ENCODE peak calls at places on chromosomes 5 and 9, in seven cellular contexts. One of them, this sample, is unnamed.

GRCh38 chr9:11457809-11458785 is 845.3 kb upstream of the PTPRD start:
- DNase-seq in HL-60: no peak
- DNase-seq in vagina: no peak
- DNase-seq in GM23338: peak; percentile 32
- DNase-seq in GM12892: no peak
- DNase-seq in transverse colon: no peak
- DNase-seq in spleen: no peak
- DNase-seq in this sample: no peak

GRCh38 chr5:134637106-134637721 is 4.6 kb upstream of the SAR1B start:
- DNase-seq in transverse colon: no peak
- DNase-seq in GM12892: no peak
- DNase-seq in HL-60: no peak
- DNase-seq in vagina: no peak
- DNase-seq in GM23338: no peak
- DNase-seq in spleen: peak; percentile 10
- DNase-seq in this sample: no peak

GRCh38 chr5:172743112-172743959 is 27.7 kb downstream of the DUSP1 start:
- DNase-seq in vagina: no peak
- DNase-seq in GM23338: no peak
- DNase-seq in HL-60: no peak
- DNase-seq in transverse colon: no peak
- DNase-seq in spleen: no peak
- DNase-seq in GM12892: no peak
- DNase-seq in this sample: no peak

GRCh38 chr5:80871541-80871961 is 88.6 kb upstream of the RASGRF2 start:
- DNase-seq in HL-60: no peak
- DNase-seq in GM23338: peak; percentile 11
- DNase-seq in transverse colon: no peak
- DNase-seq in GM12892: no peak
- DNase-seq in spleen: no peak
- DNase-seq in vagina: no peak
- DNase-seq in this sample: no peak

GRCh38 chr5:127909078-127909477 is 174.5 kb upstream of the SLC12A2 start:
- DNase-seq in GM23338: peak; percentile 78
- DNase-seq in transverse colon: no peak
- DNase-seq in spleen: no peak
- DNase-seq in HL-60: no peak
- DNase-seq in GM12892: no peak
- DNase-seq in vagina: no peak
- DNase-seq in this sample: no peak

GRCh38 chr9:75071530-75072122 is 16.3 kb downstream of the NMRK1 start:
- DNase-seq in vagina: no peak
- DNase-seq in transverse colon: peak; percentile 91
- DNase-seq in GM12892: no peak
- DNase-seq in HL-60: no peak
- DNase-seq in GM23338: no peak
- DNase-seq in spleen: no peak
- DNase-seq in this sample: no peak

GRCh38 chr5:127290019-127290945 is at the start of gene MEGF10:
- DNase-seq in spleen: no peak
- DNase-seq in GM23338: peak; percentile 89
- DNase-seq in GM12892: peak; percentile 28
- DNase-seq in transverse colon: peak; percentile 42
- DNase-seq in vagina: no peak
- DNase-seq in HL-60: no peak
- DNase-seq in this sample: no peak

GRCh38 chr5:119274767-119275130 is 81.1 kb upstream of the TNFAIP8 start:
- DNase-seq in HL-60: no peak
- DNase-seq in transverse colon: no peak
- DNase-seq in GM23338: no peak
- DNase-seq in vagina: no peak
- DNase-seq in GM12892: no peak
- DNase-seq in spleen: no peak
- DNase-seq in this sample: no peak

GRCh38 chr9:137012694-137013570 is 15.1 kb downstream of the ABCA2 start:
- DNase-seq in spleen: no peak
- DNase-seq in transverse colon: no peak
- DNase-seq in GM23338: peak; percentile 69
- DNase-seq in HL-60: no peak
- DNase-seq in vagina: no peak
- DNase-seq in GM12892: no peak
- DNase-seq in this sample: no peak

GRCh38 chr5:83817591-83817990 is 96.9 kb upstream of the HAPLN1 start:
- DNase-seq in GM12892: no peak
- DNase-seq in vagina: no peak
- DNase-seq in spleen: no peak
- DNase-seq in HL-60: no peak
- DNase-seq in GM23338: no peak
- DNase-seq in transverse colon: no peak
- DNase-seq in this sample: no peak

GRCh38 chr9:38318755-38319495 is 73.6 kb upstream of the ALDH1B1 start:
- DNase-seq in HL-60: no peak
- DNase-seq in transverse colon: peak; percentile 9
- DNase-seq in spleen: no peak
- DNase-seq in vagina: peak; percentile 77
- DNase-seq in GM23338: no peak
- DNase-seq in GM12892: no peak
- DNase-seq in this sample: no peak

GRCh38 chr5:21236896-21237830 is 1249.2 kb upstream of the CDH18 start:
- DNase-seq in vagina: no peak
- DNase-seq in GM12892: no peak
- DNase-seq in HL-60: no peak
- DNase-seq in GM23338: no peak
- DNase-seq in transverse colon: no peak
- DNase-seq in spleen: no peak
- DNase-seq in this sample: no peak

GRCh38 chr9:136442330-136442729 is 2.7 kb upstream of the INPP5E start:
- DNase-seq in spleen: no peak
- DNase-seq in HL-60: no peak
- DNase-seq in transverse colon: no peak
- DNase-seq in GM12892: no peak
- DNase-seq in GM23338: no peak
- DNase-seq in vagina: no peak
- DNase-seq in this sample: no peak

GRCh38 chr9:37943329-37944265 is 39.7 kb upstream of the SLC25A51 start:
- DNase-seq in spleen: no peak
- DNase-seq in GM23338: peak; percentile 36
- DNase-seq in GM12892: no peak
- DNase-seq in transverse colon: no peak
- DNase-seq in HL-60: no peak
- DNase-seq in vagina: no peak
- DNase-seq in this sample: no peak

GRCh38 chr5:118793652-118794051 is 194.7 kb downstream of the DTWD2 start:
- DNase-seq in vagina: no peak
- DNase-seq in GM12892: no peak
- DNase-seq in spleen: no peak
- DNase-seq in HL-60: no peak
- DNase-seq in transverse colon: no peak
- DNase-seq in GM23338: no peak
- DNase-seq in this sample: no peak

GRCh38 chr5:166845044-166845443 is 1446.4 kb upstream of the WWC1 start:
- DNase-seq in GM12892: no peak
- DNase-seq in HL-60: no peak
- DNase-seq in spleen: no peak
- DNase-seq in vagina: no peak
- DNase-seq in transverse colon: no peak
- DNase-seq in GM23338: peak; percentile 60
- DNase-seq in this sample: no peak

GRCh38 chr9:123337971-123338370 is 18.0 kb upstream of the CRB2 start:
- DNase-seq in vagina: no peak
- DNase-seq in HL-60: no peak
- DNase-seq in GM12892: no peak
- DNase-seq in spleen: peak; percentile 85
- DNase-seq in transverse colon: no peak
- DNase-seq in GM23338: no peak
- DNase-seq in this sample: no peak

GRCh38 chr5:163567811-163568210 is 62.4 kb downstream of the MAT2B start:
- DNase-seq in spleen: no peak
- DNase-seq in transverse colon: no peak
- DNase-seq in HL-60: no peak
- DNase-seq in vagina: no peak
- DNase-seq in GM23338: no peak
- DNase-seq in GM12892: no peak
- DNase-seq in this sample: no peak

GRCh38 chr9:123329329-123329955 is 26.6 kb upstream of the CRB2 start:
- DNase-seq in GM23338: no peak
- DNase-seq in vagina: no peak
- DNase-seq in HL-60: peak; percentile 73
- DNase-seq in spleen: no peak
- DNase-seq in transverse colon: peak; percentile 84
- DNase-seq in GM12892: no peak
- DNase-seq in this sample: no peak

GRCh38 chr9:33728613-33729012 is 66.7 kb upstream of the PRSS3 start:
- DNase-seq in transverse colon: no peak
- DNase-seq in GM23338: no peak
- DNase-seq in GM12892: no peak
- DNase-seq in HL-60: no peak
- DNase-seq in spleen: no peak
- DNase-seq in vagina: no peak
- DNase-seq in this sample: no peak

GRCh38 chr9:110828148-110828730 is 159.6 kb downstream of the MUSK start:
- DNase-seq in GM23338: peak; percentile 11
- DNase-seq in HL-60: no peak
- DNase-seq in transverse colon: no peak
- DNase-seq in spleen: no peak
- DNase-seq in vagina: no peak
- DNase-seq in GM12892: no peak
- DNase-seq in this sample: peak; percentile 81

GRCh38 chr9:124869986-124870560 is 8.1 kb downstream of the ARPC5L start:
- DNase-seq in spleen: peak; percentile 92
- DNase-seq in transverse colon: peak; percentile 77
- DNase-seq in GM12892: no peak
- DNase-seq in vagina: no peak
- DNase-seq in GM23338: no peak
- DNase-seq in HL-60: no peak
- DNase-seq in this sample: no peak

GRCh38 chr5:72149742-72150141 is 42.5 kb downstream of the MAP1B start:
- DNase-seq in GM23338: no peak
- DNase-seq in GM12892: no peak
- DNase-seq in vagina: no peak
- DNase-seq in HL-60: no peak
- DNase-seq in spleen: no peak
- DNase-seq in transverse colon: no peak
- DNase-seq in this sample: no peak

GRCh38 chr9:96140401-96141180 is 161.4 kb downstream of the HSD17B3 start:
- DNase-seq in GM23338: peak; percentile 47
- DNase-seq in GM12892: no peak
- DNase-seq in spleen: no peak
- DNase-seq in HL-60: no peak
- DNase-seq in transverse colon: no peak
- DNase-seq in vagina: no peak
- DNase-seq in this sample: peak; percentile 71
- TF ChIP-seq POLR2AphosphoS5 in GM23338: no peak
- TF ChIP-seq POLR2AphosphoS5 in GM12892: no peak
- TF ChIP-seq POLR2AphosphoS5 in spleen: no peak
- TF ChIP-seq POLR2AphosphoS5 in HL-60: no peak
- TF ChIP-seq POLR2AphosphoS5 in transverse colon: no peak
- TF ChIP-seq POLR2AphosphoS5 in vagina: no peak
- TF ChIP-seq POLR2AphosphoS5 in this sample: no peak

GRCh38 chr9:127828262-127829031 is 25.8 kb downstream of the FPGS start:
- DNase-seq in GM23338: peak; percentile 99
- DNase-seq in transverse colon: peak; percentile 79
- DNase-seq in GM12892: no peak
- DNase-seq in spleen: peak; percentile 89
- DNase-seq in HL-60: no peak
- DNase-seq in vagina: peak; percentile 95
- DNase-seq in this sample: peak; percentile 95
- TF ChIP-seq POLR2AphosphoS5 in GM23338: peak; percentile 67
- TF ChIP-seq POLR2AphosphoS5 in transverse colon: peak; percentile 68
- TF ChIP-seq POLR2AphosphoS5 in GM12892: no peak
- TF ChIP-seq POLR2AphosphoS5 in spleen: peak; percentile 93
- TF ChIP-seq POLR2AphosphoS5 in HL-60: no peak
- TF ChIP-seq POLR2AphosphoS5 in vagina: peak; percentile 90
- TF ChIP-seq POLR2AphosphoS5 in this sample: peak; percentile 90

GRCh38 chr5:132238901-132239500 is 11.3 kb upstream of the P4HA2 start:
- DNase-seq in transverse colon: peak; percentile 3
- DNase-seq in spleen: peak; percentile 16
- DNase-seq in GM23338: no peak
- DNase-seq in vagina: no peak
- DNase-seq in GM12892: no peak
- DNase-seq in HL-60: no peak
- DNase-seq in this sample: peak; percentile 48

GRCh38 chr5:132237141-132237540 is 9.5 kb upstream of the P4HA2 start:
- DNase-seq in HL-60: no peak
- DNase-seq in vagina: no peak
- DNase-seq in transverse colon: peak; percentile 3
- DNase-seq in GM12892: no peak
- DNase-seq in GM23338: no peak
- DNase-seq in spleen: peak; percentile 27
- DNase-seq in this sample: peak; percentile 40

GRCh38 chr5:132239776-132240175 is 12.1 kb upstream of the P4HA2 start:
- DNase-seq in vagina: no peak
- DNase-seq in GM12892: no peak
- DNase-seq in GM23338: no peak
- DNase-seq in transverse colon: peak; percentile 1
- DNase-seq in HL-60: no peak
- DNase-seq in spleen: peak; percentile 22
- DNase-seq in this sample: peak; percentile 44

GRCh38 chr5:132237670-132238069 is 10.0 kb upstream of the P4HA2 start:
- DNase-seq in HL-60: no peak
- DNase-seq in spleen: peak; percentile 2
- DNase-seq in transverse colon: peak; percentile 1
- DNase-seq in vagina: no peak
- DNase-seq in GM12892: no peak
- DNase-seq in GM23338: no peak
- DNase-seq in this sample: peak; percentile 14

GRCh38 chr5:132238169-132238744 is 10.6 kb upstream of the P4HA2 start:
- DNase-seq in GM12892: no peak
- DNase-seq in spleen: peak; percentile 78
- DNase-seq in GM23338: peak; percentile 92
- DNase-seq in vagina: peak; percentile 85
- DNase-seq in transverse colon: peak; percentile 83
- DNase-seq in HL-60: peak; percentile 28
- DNase-seq in this sample: peak; percentile 84
- TF ChIP-seq POLR2AphosphoS5 in GM12892: no peak
- TF ChIP-seq POLR2AphosphoS5 in spleen: no peak
- TF ChIP-seq POLR2AphosphoS5 in GM23338: no peak
- TF ChIP-seq POLR2AphosphoS5 in vagina: no peak
- TF ChIP-seq POLR2AphosphoS5 in transverse colon: no peak
- TF ChIP-seq POLR2AphosphoS5 in HL-60: no peak
- TF ChIP-seq POLR2AphosphoS5 in this sample: no peak

DNA sequence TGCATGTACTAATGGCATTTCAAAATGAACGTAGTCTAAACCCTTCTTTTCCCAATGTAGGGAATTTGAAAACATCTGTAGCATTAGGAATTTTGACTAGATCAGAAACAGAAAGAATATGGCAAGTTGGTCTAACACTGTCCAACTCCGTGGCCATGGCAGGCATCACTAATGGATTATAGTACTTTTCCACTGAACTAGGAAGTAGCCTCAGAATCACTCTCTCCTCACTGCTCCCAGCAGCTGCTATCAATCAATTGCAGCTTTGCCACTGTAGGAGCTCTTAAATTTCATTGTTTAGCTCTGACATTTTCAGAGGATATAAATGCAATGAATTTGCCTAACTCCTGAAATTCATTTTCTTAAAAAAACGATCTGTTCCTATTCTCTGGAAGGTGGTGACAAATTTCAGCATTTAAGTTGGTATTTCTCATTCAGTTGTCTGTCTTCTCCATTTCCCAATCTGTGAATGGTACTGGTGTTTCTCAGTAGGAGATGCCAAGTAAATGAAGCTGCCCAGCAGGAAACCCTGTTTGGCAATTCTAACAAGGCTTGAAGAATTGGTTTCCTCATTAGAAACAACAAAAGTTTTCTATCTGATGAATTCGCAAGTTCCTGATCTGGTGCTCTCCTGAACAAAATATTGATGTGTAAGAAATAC is 64.7 kb downstream of the TLR4 start:
- DNase-seq in HL-60: no peak
- DNase-seq in GM23338: peak; percentile 22
- DNase-seq in spleen: no peak
- DNase-seq in vagina: no peak
- DNase-seq in GM12892: no peak
- DNase-seq in transverse colon: no peak
- DNase-seq in this sample: no peak
- TF ChIP-seq POLR2AphosphoS5 in HL-60: no peak
- TF ChIP-seq POLR2AphosphoS5 in GM23338: no peak
- TF ChIP-seq POLR2AphosphoS5 in spleen: no peak
- TF ChIP-seq POLR2AphosphoS5 in vagina: no peak
- TF ChIP-seq POLR2AphosphoS5 in GM12892: no peak
- TF ChIP-seq POLR2AphosphoS5 in transverse colon: no peak
- TF ChIP-seq POLR2AphosphoS5 in this sample: no peak

This sample was measured in sigmoid colon.